ENCODE peak calls at places on chromosome 17, in six cellular contexts. W is GM23338, A is HepG2, B is K562, M is HCT116, U is H1. L is an unnamed sample.

GRCh38 chr17:28598799-28599310 is at the start of gene SPAG5:
- DNase-seq in M (peak), A (peak), W (peak), B (peak), U (peak), L (peak)

GRCh38 chr17:73914536-73915274 is 270.5 kb upstream of the SDK2 start:
- DNase-seq in U (no peak), W (no peak), B (no peak), A (no peak), M (no peak), L (no peak)

GRCh38 chr17:10776372-10776771 is 27.5 kb downstream of the TMEM238L start:
- DNase-seq in A (no peak), U (no peak), B (no peak), M (no peak), W (no peak), L (no peak)

GRCh38 chr17:74515941-74516340 is 15.3 kb downstream of the CD300LB start:
- DNase-seq in W (no peak), A (no peak), U (no peak), B (no peak), M (no peak), L (no peak)

GRCh38 chr17:40018211-40019121 is 3.2 kb downstream of the CSF3 start:
- DNase-seq in U (peak), B (no peak), A (no peak), W (peak), M (no peak), L (no peak)

GRCh38 chr17:40727447-40728231 is 24.1 kb upstream of the KRT24 start:
- DNase-seq in A (no peak), W (no peak), M (no peak), B (no peak), U (no peak), L (no peak)

GRCh38 chr17:39473310-39473709 is 12.0 kb downstream of the CDK12 start:
- DNase-seq in W (no peak), B (no peak), A (no peak), U (no peak), M (no peak), L (no peak)

GRCh38 chr17:31095239-31096105 is 695 bp downstream of the NF1 start:
- DNase-seq in W (peak), M (no peak), U (peak), A (peak), B (peak), L (no peak)

GRCh38 chr17:74192950-74193781 is 10.3 kb upstream of the RPL38 start:
- DNase-seq in W (no peak), A (peak), M (no peak), B (no peak), U (no peak), L (no peak)

GRCh38 chr17:47703671-47704070 is 9.7 kb downstream of the TBKBP1 start:
- DNase-seq in M (no peak), A (no peak), W (no peak), B (no peak), U (no peak), L (no peak)

DNA sequence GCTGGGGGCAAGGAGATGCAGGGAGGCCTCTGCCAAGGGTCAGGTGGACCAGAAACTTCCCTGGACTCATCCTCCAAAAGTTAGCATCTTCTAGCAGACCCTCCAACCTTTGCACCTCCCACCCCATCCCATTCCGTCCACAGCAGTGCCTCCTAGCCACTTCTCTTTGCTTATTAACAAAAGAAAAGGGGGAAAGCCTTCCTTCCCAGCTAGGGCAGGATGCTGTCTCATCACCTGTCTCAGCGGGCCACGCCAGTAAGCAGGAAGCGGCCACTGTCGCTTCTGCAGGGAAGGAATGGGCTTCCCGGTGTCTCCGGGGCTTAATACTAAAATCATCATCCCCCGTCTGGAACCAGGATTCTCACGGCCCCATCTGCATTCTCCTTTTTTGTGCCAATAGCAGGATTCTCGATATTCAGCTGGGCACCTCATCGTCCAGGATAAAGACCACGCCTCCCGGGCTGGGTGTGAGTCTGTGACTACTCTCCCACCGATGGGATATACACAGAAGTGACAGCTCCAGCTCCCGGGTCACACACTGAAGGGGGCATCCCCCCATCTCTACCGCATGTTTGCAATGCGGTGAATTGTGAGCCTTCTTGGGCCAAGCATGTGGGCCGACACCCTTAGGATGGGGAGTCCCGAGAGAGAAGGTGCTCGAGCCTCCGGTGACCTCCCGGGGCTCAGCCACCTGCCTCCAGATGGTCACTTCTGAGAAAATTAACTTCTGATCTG is 15.5 kb upstream of the RBFOX3 start:
- DNase-seq in B (no peak), A (no peak), W (peak), U (peak), M (no peak), L (no peak)
- TF ChIP-seq EZH2 in B (no peak), A (no peak), W (no peak), U (no peak), M (no peak), L (no peak)

GRCh38 chr17:77117415-77117814 is 23.4 kb upstream of the SEC14L1 start:
- DNase-seq in A (no peak), W (no peak), B (no peak), U (no peak), M (no peak), L (no peak)

GRCh38 chr17:77119668-77120301 is 21.0 kb upstream of the SEC14L1 start:
- DNase-seq in B (no peak), A (peak), M (no peak), W (no peak), U (no peak), L (no peak)

GRCh38 chr17:77116371-77116860 is 24.4 kb upstream of the SEC14L1 start:
- DNase-seq in B (no peak), W (no peak), M (no peak), A (peak), U (no peak), L (no peak)

GRCh38 chr17:77115947-77116346 is 24.8 kb upstream of the SEC14L1 start:
- DNase-seq in A (no peak), B (no peak), W (no peak), M (no peak), U (no peak), L (no peak)

DNA sequence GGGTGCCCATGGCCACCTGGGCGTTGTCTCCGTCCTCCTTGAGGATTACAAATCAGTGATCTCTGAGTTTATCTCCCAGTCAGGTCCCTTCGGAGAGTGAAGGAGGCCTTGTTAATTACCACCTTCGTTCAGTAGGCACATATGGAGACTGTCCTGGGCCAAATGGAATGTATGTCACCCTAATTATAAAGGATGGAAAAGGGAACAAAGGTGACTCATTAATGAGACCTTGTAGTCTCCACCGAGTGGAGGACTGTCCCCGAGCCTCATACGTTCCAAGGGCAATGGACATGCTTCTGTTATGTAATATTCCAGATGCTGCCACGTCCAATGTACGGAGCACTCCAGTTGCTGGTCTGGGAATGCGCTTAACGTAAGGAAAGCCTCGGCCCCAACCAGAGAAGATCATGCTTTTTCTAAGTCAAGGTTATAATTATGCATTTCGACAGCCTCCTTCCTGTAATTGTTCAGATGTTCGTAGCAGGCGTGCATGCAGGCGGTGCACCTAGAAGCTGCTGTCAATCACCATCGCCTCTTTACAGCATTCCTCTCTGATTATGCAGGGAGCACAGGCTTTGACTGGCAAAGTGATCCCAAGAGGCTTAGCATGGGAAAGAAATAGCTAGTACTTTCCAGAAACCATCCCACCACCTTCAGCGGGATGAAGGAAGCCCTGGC is 22.4 kb upstream of the SEC14L1 start:
- DNase-seq in A (no peak), W (no peak), M (no peak), B (no peak), U (no peak), L (no peak)
- TF ChIP-seq POLR2AphosphoS5 in A (no peak), W (no peak), M (no peak), B (no peak), U (no peak), L (no peak)

DNA sequence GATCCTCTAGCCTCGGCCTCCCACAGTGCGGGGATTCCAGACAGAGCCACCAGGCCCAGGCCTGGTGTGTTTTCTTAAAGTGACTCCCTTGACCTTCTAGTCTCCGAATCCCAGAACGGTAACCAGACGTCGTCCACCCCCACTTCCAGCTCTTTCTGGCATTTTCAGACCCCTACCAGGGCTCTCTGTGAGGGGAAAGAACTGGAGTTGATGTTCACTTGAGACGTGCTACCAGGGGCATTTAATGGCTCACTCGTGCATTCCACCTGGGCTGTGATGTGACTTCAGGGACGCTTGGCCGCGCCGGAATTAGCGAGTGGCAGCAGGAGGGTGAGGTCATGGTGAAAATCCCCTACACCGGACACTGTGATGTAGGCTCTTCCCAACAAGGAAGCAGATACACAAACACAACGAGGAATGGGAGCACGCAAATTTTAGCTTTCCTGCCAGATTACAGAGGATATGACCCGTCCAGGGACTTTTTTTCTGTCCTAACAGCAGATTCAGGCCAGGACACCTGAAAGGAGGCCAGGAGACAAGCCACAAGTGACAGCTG is 1.1 kb upstream of the GNA13 start:
- DNase-seq in M (no peak), U (no peak), A (no peak), B (no peak), W (no peak), L (no peak)
- H3K4me3 ChIP-seq in M (no peak), U (no peak), A (peak), B (no peak), W (peak), L (peak)

DNA sequence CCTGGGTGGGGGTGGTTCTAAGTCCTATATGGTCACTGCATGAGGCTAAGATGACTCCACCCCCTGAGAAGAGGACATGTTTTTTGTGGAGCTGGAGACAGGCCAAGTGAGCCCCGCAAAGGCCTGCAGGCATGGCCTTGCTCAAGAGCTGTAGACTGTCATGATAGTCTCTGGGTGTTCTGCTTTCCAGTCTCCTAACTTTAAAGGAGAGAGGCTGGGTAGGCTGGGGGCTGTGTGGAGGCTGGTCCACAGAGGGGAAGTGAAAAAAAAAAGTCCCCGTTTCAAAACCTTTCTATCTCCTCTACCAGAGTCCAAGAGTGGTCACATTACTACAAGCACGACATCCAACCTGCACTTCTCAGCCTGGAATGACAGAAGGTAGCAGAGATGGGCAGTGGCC is 27.1 kb downstream of the CDRT4 start:
- DNase-seq in U (no peak), W (no peak), A (no peak), M (no peak), B (no peak), L (no peak)
- TF ChIP-seq EZH2 in U (no peak), W (no peak), A (no peak), M (no peak), B (no peak), L (no peak)

GRCh38 chr17:1725642-1726511 is 1.4 kb downstream of the WDR81 start:
- DNase-seq in A (no peak), B (no peak), U (no peak), W (no peak), M (no peak), L (no peak)

GRCh38 chr17:1724869-1725641 is 551 bp downstream of the WDR81 start:
- DNase-seq in U (peak), B (no peak), W (peak), A (no peak), M (no peak), L (no peak)

GRCh38 chr17:1726626-1727257 is 2.2 kb downstream of the WDR81 start:
- DNase-seq in W (no peak), A (no peak), B (no peak), U (no peak), M (no peak), L (no peak)

GRCh38 chr17:1727258-1727789 is 2.8 kb downstream of the WDR81 start:
- DNase-seq in A (no peak), U (no peak), M (no peak), B (no peak), W (no peak), L (no peak)

GRCh38 chr17:1724351-1724868 is at the start of gene WDR81:
- DNase-seq in B (peak), U (peak), W (peak), M (peak), A (peak), L (no peak)
- TF ChIP-seq POLR2AphosphoS5 in B (no peak), U (no peak), W (no peak), M (no peak), A (no peak), L (peak)

DNA sequence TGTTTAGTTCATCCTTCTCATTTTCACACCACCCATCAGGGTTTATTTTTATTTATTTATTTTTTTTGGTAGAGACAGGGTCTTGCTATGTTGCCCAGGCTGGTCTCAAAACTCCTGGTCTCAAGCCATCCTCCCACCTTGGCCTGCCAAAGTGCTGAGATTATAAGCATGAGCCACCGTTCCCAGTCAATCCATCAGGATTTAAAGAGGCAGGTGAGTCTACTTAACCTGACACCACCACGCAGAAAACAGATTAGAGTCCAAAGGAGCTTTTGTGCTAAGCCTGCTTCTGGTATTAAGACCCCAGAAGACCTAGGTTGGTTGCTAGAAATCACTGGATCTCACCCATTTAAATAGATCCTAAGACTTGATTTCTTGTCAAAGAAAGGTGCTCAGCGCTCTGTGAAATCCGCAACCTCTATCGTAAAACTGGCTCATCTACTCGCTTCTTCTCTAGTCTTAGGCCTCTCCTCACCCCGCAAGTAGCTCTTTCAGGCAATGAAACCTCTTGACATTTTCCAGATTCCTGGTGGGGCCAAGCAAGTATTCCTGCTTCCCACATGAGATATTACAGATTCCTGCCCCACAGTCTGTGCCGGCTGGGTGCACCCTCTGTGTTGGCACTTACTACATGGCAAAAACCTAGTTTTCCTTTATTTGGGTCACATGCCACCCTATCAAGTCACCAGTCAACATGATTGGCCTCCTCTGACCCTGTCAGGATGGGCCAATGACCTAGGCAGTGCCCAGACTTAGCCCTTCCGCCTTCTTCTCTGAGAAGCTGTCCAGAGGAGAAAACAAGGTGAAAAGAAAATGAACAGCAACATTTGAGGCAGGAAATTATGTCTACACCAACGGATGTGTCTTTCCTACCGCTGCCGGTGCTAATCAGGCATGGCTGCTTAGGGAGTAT is 9.0 kb downstream of the PITPNA start:
- DNase-seq in A (no peak), W (no peak), M (no peak), U (no peak), B (no peak), L (no peak)
- H3K4me3 ChIP-seq in A (no peak), W (no peak), M (no peak), U (no peak), B (no peak), L (no peak)

DNA sequence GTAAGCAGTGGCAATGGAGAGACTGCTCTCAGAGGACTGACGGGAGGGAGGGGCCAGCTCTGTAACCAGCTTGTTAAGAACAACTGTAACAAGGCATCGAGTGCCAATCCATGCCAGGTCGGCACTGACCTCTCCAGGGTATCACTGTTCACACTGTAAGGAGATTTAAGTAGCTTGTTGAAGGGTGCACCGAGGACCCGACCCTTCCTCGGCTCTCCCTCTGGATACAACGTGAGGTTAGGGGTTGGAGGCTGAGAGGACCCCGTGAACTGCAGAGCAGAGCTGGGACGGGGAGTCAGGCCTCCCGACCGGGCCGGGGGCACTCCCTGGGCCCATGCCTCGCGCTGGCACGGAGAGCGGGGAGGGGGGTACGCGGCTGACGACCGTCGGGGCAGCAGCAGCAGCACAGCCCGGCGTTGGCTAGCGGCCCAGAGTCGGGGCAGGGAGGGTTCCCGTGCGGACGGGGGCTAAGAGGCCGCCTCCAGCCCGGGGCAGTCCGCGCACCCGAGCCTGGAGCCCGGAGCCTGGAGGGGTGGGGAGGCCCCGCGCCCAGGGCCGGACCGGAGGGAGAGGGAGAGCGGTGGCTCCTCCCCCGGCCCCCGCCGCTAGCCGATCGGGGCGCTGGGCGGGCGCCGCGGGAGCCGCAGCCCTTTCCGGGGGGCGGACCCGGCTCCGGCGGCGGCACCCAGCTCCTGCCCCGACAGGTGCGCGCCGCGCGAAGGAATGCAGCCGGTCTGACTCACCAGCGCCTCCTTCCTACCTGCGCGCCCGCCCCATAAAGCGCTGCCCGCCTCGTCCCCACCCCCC is at the start of gene ITGB4:
- DNase-seq in M (peak), B (peak), A (peak), W (peak), U (peak), L (no peak)
- TF ChIP-seq EZH2 in M (no peak), B (no peak), A (no peak), W (no peak), U (no peak), L (no peak)

GRCh38 chr17:835263-835662 is 53.1 kb downstream of the MRM3 start:
- DNase-seq in B (no peak), M (no peak), U (no peak), W (peak), A (peak), L (no peak)
- TF ChIP-seq POLR2AphosphoS5 in B (no peak), M (no peak), U (no peak), W (no peak), A (no peak), L (no peak)